ENCODE peak calls at places on chromosome 20, in four cellular contexts. I is foreskin fibroblast, Y is RPMI7951, M is IMR-90. B is an unnamed sample.

GRCh38 chr20:24914388-24915241 is 34.5 kb upstream of the CST7 start:
- DNase-seq in I (no peak), Y (no peak), M (no peak), B (no peak)

GRCh38 chr20:37504404-37505096 is 16.5 kb upstream of the NNAT start:
- DNase-seq in I (no peak), Y (no peak), M (peak), B (no peak)

GRCh38 chr20:38143238-38143645 is 21.8 kb downstream of the TGM2 start:
- DNase-seq in I (no peak), Y (no peak), M (no peak), B (no peak)

GRCh38 chr20:2558581-2559301 is 22.4 kb downstream of the TMC2 start:
- DNase-seq in I (peak), Y (peak), M (no peak), B (no peak)

GRCh38 chr20:63345328-63346100 is 15.6 kb downstream of the CHRNA4 start:
- DNase-seq in I (no peak), Y (no peak), M (no peak), B (no peak)

GRCh38 chr20:62623488-62624324 is 18.6 kb upstream of the SLCO4A1 start:
- DNase-seq in I (peak), Y (peak), M (peak), B (peak)

GRCh38 chr20:52649727-52650126 is 322.4 kb upstream of the TSHZ2 start:
- DNase-seq in I (no peak), Y (no peak), M (no peak), B (no peak)

GRCh38 chr20:7015257-7015656 is 247.8 kb downstream of the BMP2 start:
- DNase-seq in I (no peak), Y (no peak), M (no peak), B (no peak)

GRCh38 chr20:44970243-44970757 is 4.0 kb downstream of the STK4 start:
- DNase-seq in I (no peak), Y (no peak), M (peak), B (no peak)

GRCh38 chr20:47296950-47297349 is 59.5 kb downstream of the ZMYND8 start:
- DNase-seq in I (no peak), Y (no peak), M (no peak), B (no peak)

GRCh38 chr20:63325021-63325471 is 32.1 kb downstream of the COL20A1 start:
- DNase-seq in I (no peak), Y (no peak), M (no peak), B (no peak)